ENCODE peak calls at places on chromosome 20, in six cellular contexts. I, H, J, K, Z and L are unnamed samples.

GRCh38 chr20:59656417-59656816 is 52.1 kb downstream of the PHACTR3 start:
- DNase-seq in I (no peak), H (no peak), J (no peak), K (no peak), Z (no peak), L (no peak)

GRCh38 chr20:63969851-63970713 is at the start of gene ZNF512B:
- DNase-seq in I (peak; percentile 67), H (no peak), J (no peak), K (peak; percentile 65), Z (peak; percentile 74), L (no peak)

GRCh38 chr20:50194831-50195523 is 4.3 kb downstream of the CEBPB start:
- DNase-seq in I (no peak), H (no peak), J (no peak), K (no peak), Z (no peak), L (no peak)

GRCh38 chr20:8721098-8721497 is 347.8 kb upstream of the PLCB4 start:
- DNase-seq in I (peak; percentile 1), H (peak; percentile 47), J (peak; percentile 62), K (peak; percentile 38), Z (no peak), L (no peak)

GRCh38 chr20:62745279-62745958 is 36.8 kb downstream of the NTSR1 start:
- DNase-seq in I (no peak), H (no peak), J (no peak), K (no peak), Z (no peak), L (no peak)

GRCh38 chr20:58511861-58512260 is 3.3 kb downstream of the APCDD1L start:
- DNase-seq in I (no peak), H (no peak), J (no peak), K (no peak), Z (no peak), L (no peak)

GRCh38 chr20:50029697-50030428 is 47.1 kb downstream of the SNAI1 start:
- DNase-seq in I (no peak), H (peak; percentile 72), J (peak; percentile 88), K (no peak), Z (peak; percentile 92), L (no peak)

GRCh38 chr20:64023278-64024140 is 12.5 kb upstream of the C20orf204 start:
- DNase-seq in I (no peak), H (no peak), J (no peak), K (no peak), Z (no peak), L (no peak)

GRCh38 chr20:13739726-13740649 is 44.7 kb downstream of the ESF1 start:
- DNase-seq in I (no peak), H (no peak), J (no peak), K (no peak), Z (no peak), L (no peak)

GRCh38 chr20:19886666-19887288 is 128.7 kb downstream of the RIN2 start:
- DNase-seq in I (no peak), H (no peak), J (peak; percentile 24), K (peak; percentile 25), Z (no peak), L (no peak)

GRCh38 chr20:53089866-53090265 is 117.7 kb downstream of the TSHZ2 start:
- DNase-seq in I (no peak), H (no peak), J (no peak), K (no peak), Z (no peak), L (no peak)

GRCh38 chr20:20373046-20373706 is 5.3 kb downstream of the INSM1 start:
- DNase-seq in I (no peak), H (no peak), J (peak; percentile 38), K (no peak), Z (no peak), L (no peak)

GRCh38 chr20:38002422-38002821 is 30.8 kb downstream of the TTI1 start:
- DNase-seq in I (no peak), H (no peak), J (no peak), K (no peak), Z (no peak), L (no peak)

GRCh38 chr20:841568-842546 is 8.3 kb downstream of the FAM110A start:
- DNase-seq in I (no peak), H (no peak), J (no peak), K (no peak), Z (no peak), L (no peak)

GRCh38 chr20:44465001-44465560 is 10.6 kb upstream of the TTPAL start:
- DNase-seq in I (no peak), H (no peak), J (no peak), K (no peak), Z (no peak), L (no peak)

GRCh38 chr20:34724172-34724571 is 20.0 kb downstream of the TP53INP2 start:
- DNase-seq in I (no peak), H (no peak), J (no peak), K (no peak), Z (no peak), L (no peak)

GRCh38 chr20:48619126-48620101 is 208.4 kb downstream of the PREX1 start:
- DNase-seq in I (no peak), H (no peak), J (no peak), K (no peak), Z (no peak), L (no peak)

GRCh38 chr20:58702859-58703648 is 10.5 kb downstream of the NPEPL1 start:
- DNase-seq in I (no peak), H (no peak), J (no peak), K (no peak), Z (no peak), L (no peak)

GRCh38 chr20:4022386-4023350 is 7.3 kb upstream of the RNF24 start:
- DNase-seq in I (no peak), H (no peak), J (no peak), K (peak; percentile 45), Z (no peak), L (no peak)

GRCh38 chr20:3734111-3734843 is 1.8 kb downstream of the HSPA12B start:
- DNase-seq in I (no peak), H (no peak), J (no peak), K (no peak), Z (no peak), L (no peak)

GRCh38 chr20:18057106-18057993 is at the start of gene OVOL2:
- DNase-seq in I (no peak), H (no peak), J (no peak), K (no peak), Z (no peak), L (no peak)

GRCh38 chr20:17618673-17619013 is 48.8 kb downstream of the DSTN start:
- DNase-seq in I (no peak), H (no peak), J (no peak), K (no peak), Z (no peak), L (no peak)

GRCh38 chr20:25309395-25310267 is 61.7 kb downstream of the PYGB start:
- DNase-seq in I (no peak), H (no peak), J (peak; percentile 91), K (no peak), Z (peak; percentile 73), L (no peak)

GRCh38 chr20:47782920-47783552 is 2.2 kb downstream of the SULF2 start:
- DNase-seq in I (no peak), H (no peak), J (no peak), K (no peak), Z (no peak), L (no peak)